ENCODE peak calls at places on chromosomes 11 and 22, in ten cellular contexts. C, X, W, Z, K, Y, A, H, B and S are unnamed samples.
A peak's percentile ranks its signal among the peaks of the same experiment; 100 is the strongest.

GRCh38 chr22:46024136-46024840 is 47.3 kb upstream of the WNT7B start:
- DNase-seq in C (no peak), X (no peak), W (peak; percentile 4), Z (no peak), K (no peak), Y (no peak), A (no peak), H (no peak), B (no peak), S (no peak)

GRCh38 chr11:128453444-128454336 is 133.7 kb downstream of the ETS1 start:
- DNase-seq in C (no peak), X (no peak), W (peak; percentile 64), Z (no peak), K (peak; percentile 96), Y (peak; percentile 86), A (no peak), H (no peak), B (peak; percentile 35), S (no peak)

GRCh38 chr11:13126430-13126829 is 117.3 kb downstream of the RASSF10 start:
- DNase-seq in C (no peak), X (no peak), W (no peak), Z (no peak), K (peak; percentile 83), Y (peak; percentile 52), A (no peak), H (no peak), B (peak; percentile 98), S (no peak)

GRCh38 chr11:94974178-94974577 is 669 bp downstream of the KDM4D start:
- DNase-seq in C (no peak), X (no peak), W (no peak), Z (no peak), K (no peak), Y (no peak), A (no peak), H (no peak), B (no peak), S (no peak)

GRCh38 chr11:95461858-95462257 is 230.9 kb upstream of the SESN3 start:
- DNase-seq in C (no peak), X (no peak), W (no peak), Z (no peak), K (no peak), Y (no peak), A (no peak), H (no peak), B (no peak), S (no peak)

GRCh38 chr11:128735935-128736610 is 42.2 kb downstream of the FLI1 start:
- DNase-seq in C (no peak), X (peak; percentile 57), W (no peak), Z (no peak), K (no peak), Y (no peak), A (no peak), H (no peak), B (no peak), S (no peak)

GRCh38 chr11:24064309-24064903 is 432.4 kb upstream of the LUZP2 start:
- DNase-seq in C (peak; percentile 79), X (no peak), W (no peak), Z (no peak), K (no peak), Y (no peak), A (peak; percentile 8), H (no peak), B (no peak), S (no peak)

GRCh38 chr11:8260202-8260996 is 3.3 kb downstream of the LMO1 start:
- DNase-seq in C (no peak), X (no peak), W (no peak), Z (no peak), K (no peak), Y (no peak), A (no peak), H (no peak), B (no peak), S (peak; percentile 24)

GRCh38 chr11:113184498-113184897 is 129.9 kb upstream of the TTC12 start:
- DNase-seq in C (no peak), X (peak; percentile 33), W (no peak), Z (no peak), K (peak; percentile 95), Y (peak; percentile 41), A (no peak), H (no peak), B (peak; percentile 46), S (no peak)

GRCh38 chr11:43458486-43458885 is 99.8 kb downstream of the TTC17 start:
- DNase-seq in C (no peak), X (no peak), W (no peak), Z (no peak), K (no peak), Y (no peak), A (no peak), H (no peak), B (no peak), S (no peak)

GRCh38 chr11:107921997-107922396 is 6.3 kb upstream of the RAB39A start:
- DNase-seq in C (no peak), X (no peak), W (no peak), Z (no peak), K (no peak), Y (no peak), A (no peak), H (no peak), B (no peak), S (no peak)

GRCh38 chr11:76783294-76783900 is at the start of gene TSKU:
- DNase-seq in C (no peak), X (no peak), W (peak; percentile 64), Z (no peak), K (peak; percentile 28), Y (no peak), A (peak; percentile 82), H (no peak), B (no peak), S (no peak)

GRCh38 chr11:69641681-69642548 is 959 bp downstream of the CCND1 start:
- DNase-seq in C (peak; percentile 35), X (peak; percentile 45), W (no peak), Z (no peak), K (peak; percentile 33), Y (no peak), A (no peak), H (no peak), B (no peak), S (no peak)

GRCh38 chr11:73314121-73314948 is 6.3 kb downstream of the ARHGEF17 start:
- DNase-seq in C (peak; percentile 47), X (peak; percentile 69), W (peak; percentile 62), Z (peak; percentile 82), K (peak; percentile 73), Y (no peak), A (peak; percentile 50), H (no peak), B (peak; percentile 63), S (no peak)

GRCh38 chr22:23781533-23781932 is 5.2 kb upstream of the SMARCB1 start:
- DNase-seq in C (no peak), X (no peak), W (no peak), Z (peak; percentile 29), K (no peak), Y (peak; percentile 41), A (no peak), H (no peak), B (no peak), S (no peak)

GRCh38 chr11:24697722-24698121 is 200.9 kb downstream of the LUZP2 start:
- DNase-seq in C (no peak), X (no peak), W (no peak), Z (no peak), K (peak; percentile 93), Y (no peak), A (no peak), H (no peak), B (peak; percentile 5), S (no peak)

GRCh38 chr11:9982127-9982795 is 311.8 kb downstream of the SBF2 start:
- DNase-seq in C (no peak), X (no peak), W (no peak), Z (peak; percentile 42), K (no peak), Y (no peak), A (no peak), H (no peak), B (no peak), S (no peak)